ENCODE peak calls at places on chromosomes 5 and 9, in eight cellular contexts. One of them, this sample, is unnamed.

GRCh38 chr5:99061711-99062110 is 132.9 kb upstream of the CHD1 start:
- DNase-seq in fibroblast of lung: peak; percentile 82
- DNase-seq in PC-9: no peak
- DNase-seq in HAP-1: no peak
- DNase-seq in upper lobe of left lung: no peak
- DNase-seq in esophagus squamous epithelium: no peak
- DNase-seq in A549: no peak
- DNase-seq in aorta: no peak
- DNase-seq in this sample: peak; percentile 91

GRCh38 chr9:136153381-136154065 is 34.8 kb upstream of the TMEM250 start:
- DNase-seq in esophagus squamous epithelium: no peak
- DNase-seq in PC-9: no peak
- DNase-seq in aorta: no peak
- DNase-seq in fibroblast of lung: no peak
- DNase-seq in HAP-1: no peak
- DNase-seq in upper lobe of left lung: no peak
- DNase-seq in A549: peak; percentile 29
- DNase-seq in this sample: no peak

GRCh38 chr5:77390795-77391194 is 101.3 kb downstream of the WDR41 start:
- DNase-seq in PC-9: no peak
- DNase-seq in A549: no peak
- DNase-seq in HAP-1: no peak
- DNase-seq in fibroblast of lung: peak; percentile 70
- DNase-seq in upper lobe of left lung: no peak
- DNase-seq in esophagus squamous epithelium: no peak
- DNase-seq in aorta: no peak
- DNase-seq in this sample: peak; percentile 93

GRCh38 chr5:107826311-107827000 is 155.7 kb upstream of the EFNA5 start:
- DNase-seq in fibroblast of lung: no peak
- DNase-seq in PC-9: no peak
- DNase-seq in A549: no peak
- DNase-seq in HAP-1: no peak
- DNase-seq in upper lobe of left lung: no peak
- DNase-seq in esophagus squamous epithelium: no peak
- DNase-seq in aorta: no peak
- DNase-seq in this sample: no peak

GRCh38 chr9:112711050-112711689 is 6.7 kb downstream of the INIP start:
- DNase-seq in PC-9: peak; percentile 9
- DNase-seq in fibroblast of lung: peak; percentile 41
- DNase-seq in esophagus squamous epithelium: no peak
- DNase-seq in HAP-1: peak; percentile 17
- DNase-seq in upper lobe of left lung: no peak
- DNase-seq in aorta: no peak
- DNase-seq in A549: peak; percentile 42
- DNase-seq in this sample: peak; percentile 80

GRCh38 chr5:34923694-34924461 is 5.5 kb upstream of the DNAJC21 start:
- DNase-seq in HAP-1: no peak
- DNase-seq in upper lobe of left lung: peak; percentile 52
- DNase-seq in aorta: no peak
- DNase-seq in fibroblast of lung: peak; percentile 90
- DNase-seq in A549: peak; percentile 62
- DNase-seq in esophagus squamous epithelium: no peak
- DNase-seq in PC-9: peak; percentile 60
- DNase-seq in this sample: peak; percentile 91

GRCh38 chr5:129395247-129395646 is 64.9 kb upstream of the ADAMTS19 start:
- DNase-seq in esophagus squamous epithelium: no peak
- DNase-seq in A549: no peak
- DNase-seq in aorta: no peak
- DNase-seq in upper lobe of left lung: no peak
- DNase-seq in fibroblast of lung: no peak
- DNase-seq in HAP-1: no peak
- DNase-seq in PC-9: no peak
- DNase-seq in this sample: no peak

GRCh38 chr9:86175743-86176456 is 76.5 kb upstream of the GOLM1 start:
- DNase-seq in upper lobe of left lung: no peak
- DNase-seq in PC-9: peak; percentile 35
- DNase-seq in A549: no peak
- DNase-seq in esophagus squamous epithelium: no peak
- DNase-seq in HAP-1: no peak
- DNase-seq in aorta: no peak
- DNase-seq in fibroblast of lung: no peak
- DNase-seq in this sample: no peak

GRCh38 chr5:159286420-159287035 is 23.4 kb downstream of the UBLCP1 start:
- DNase-seq in PC-9: no peak
- DNase-seq in esophagus squamous epithelium: no peak
- DNase-seq in A549: peak; percentile 35
- DNase-seq in fibroblast of lung: peak; percentile 34
- DNase-seq in upper lobe of left lung: no peak
- DNase-seq in aorta: no peak
- DNase-seq in HAP-1: no peak
- DNase-seq in this sample: peak; percentile 65

GRCh38 chr9:134872482-134873231 is 8.0 kb upstream of the FCN2 start:
- DNase-seq in upper lobe of left lung: no peak
- DNase-seq in A549: no peak
- DNase-seq in HAP-1: no peak
- DNase-seq in esophagus squamous epithelium: no peak
- DNase-seq in aorta: peak; percentile 35
- DNase-seq in PC-9: no peak
- DNase-seq in fibroblast of lung: no peak
- DNase-seq in this sample: no peak

GRCh38 chr5:66701244-66701643 is 105.1 kb downstream of the MAST4 start:
- DNase-seq in esophagus squamous epithelium: no peak
- DNase-seq in PC-9: no peak
- DNase-seq in A549: no peak
- DNase-seq in fibroblast of lung: no peak
- DNase-seq in HAP-1: no peak
- DNase-seq in aorta: no peak
- DNase-seq in upper lobe of left lung: no peak
- DNase-seq in this sample: no peak
- H3K4me1 ChIP-seq in esophagus squamous epithelium: no peaks in the 10 kb centered on the region
- H3K4me1 ChIP-seq in PC-9: no peaks in the 10 kb centered on the region
- H3K4me1 ChIP-seq in A549: no peaks in the 10 kb centered on the region
- H3K4me1 ChIP-seq in fibroblast of lung: no peaks in the 10 kb centered on the region
- H3K4me1 ChIP-seq in HAP-1: no peaks in the 10 kb centered on the region
- H3K4me1 ChIP-seq in aorta: no peaks in the 10 kb centered on the region
- H3K4me1 ChIP-seq in upper lobe of left lung: peaks cover 8% of the 10 kb centered on the region
- H3K4me1 ChIP-seq in this sample: peaks cover 9% of the 10 kb centered on the region

DNA sequence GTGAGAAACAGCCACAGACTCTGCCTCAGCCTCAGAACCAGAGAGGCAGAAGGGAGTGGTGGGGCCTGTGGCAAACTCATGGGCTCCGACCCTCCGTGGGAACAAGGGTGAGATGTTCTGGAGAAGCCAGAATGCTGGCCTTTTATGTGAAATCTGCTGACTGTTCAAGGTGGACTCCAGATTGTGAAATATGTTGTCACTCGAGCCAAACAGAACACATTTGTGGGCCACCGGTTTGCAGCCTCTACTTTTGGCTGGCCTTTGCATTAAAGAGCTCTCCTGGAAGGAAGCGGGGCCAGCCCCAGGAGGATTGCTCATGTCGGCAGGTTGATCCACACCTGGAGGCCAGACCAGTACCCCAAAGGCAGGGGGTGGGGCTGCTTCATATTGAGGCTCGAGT is 62.4 kb downstream of the ERGIC1 start:
- DNase-seq in A549: no peak
- DNase-seq in PC-9: no peak
- DNase-seq in aorta: no peak
- DNase-seq in fibroblast of lung: no peak
- DNase-seq in esophagus squamous epithelium: no peak
- DNase-seq in upper lobe of left lung: no peak
- DNase-seq in HAP-1: no peak
- DNase-seq in this sample: peak; percentile 47
- H3K4me1 ChIP-seq in A549: peaks cover 87% of the 10 kb centered on the region
- H3K4me1 ChIP-seq in PC-9: peaks cover 5% of the 10 kb centered on the region
- H3K4me1 ChIP-seq in aorta: peaks cover 2% of the 10 kb centered on the region
- H3K4me1 ChIP-seq in fibroblast of lung: peaks cover 33% of the 10 kb centered on the region
- H3K4me1 ChIP-seq in esophagus squamous epithelium: peaks cover 29% of the 10 kb centered on the region
- H3K4me1 ChIP-seq in upper lobe of left lung: peaks cover 38% of the 10 kb centered on the region
- H3K4me1 ChIP-seq in HAP-1: no peaks in the 10 kb centered on the region
- H3K4me1 ChIP-seq in this sample: peaks cover 33% of the 10 kb centered on the region

GRCh38 chr5:38286038-38286437 is 27.7 kb downstream of the EGFLAM start:
- DNase-seq in upper lobe of left lung: no peak
- DNase-seq in fibroblast of lung: no peak
- DNase-seq in A549: no peak
- DNase-seq in HAP-1: no peak
- DNase-seq in PC-9: no peak
- DNase-seq in esophagus squamous epithelium: no peak
- DNase-seq in aorta: no peak
- DNase-seq in this sample: no peak

GRCh38 chr5:38285226-38285625 is 26.9 kb downstream of the EGFLAM start:
- DNase-seq in PC-9: no peak
- DNase-seq in aorta: no peak
- DNase-seq in upper lobe of left lung: no peak
- DNase-seq in esophagus squamous epithelium: no peak
- DNase-seq in A549: no peak
- DNase-seq in fibroblast of lung: no peak
- DNase-seq in HAP-1: no peak
- DNase-seq in this sample: no peak

GRCh38 chr5:38287124-38287523 is 28.8 kb downstream of the EGFLAM start:
- DNase-seq in aorta: no peak
- DNase-seq in PC-9: no peak
- DNase-seq in HAP-1: no peak
- DNase-seq in upper lobe of left lung: no peak
- DNase-seq in esophagus squamous epithelium: no peak
- DNase-seq in A549: no peak
- DNase-seq in fibroblast of lung: no peak
- DNase-seq in this sample: no peak

GRCh38 chr5:38289457-38289856 is 31.1 kb downstream of the EGFLAM start:
- DNase-seq in aorta: no peak
- DNase-seq in esophagus squamous epithelium: no peak
- DNase-seq in PC-9: no peak
- DNase-seq in fibroblast of lung: no peak
- DNase-seq in HAP-1: no peak
- DNase-seq in A549: no peak
- DNase-seq in upper lobe of left lung: no peak
- DNase-seq in this sample: no peak

GRCh38 chr5:38284378-38284777 is 26.0 kb downstream of the EGFLAM start:
- DNase-seq in aorta: no peak
- DNase-seq in A549: no peak
- DNase-seq in esophagus squamous epithelium: no peak
- DNase-seq in fibroblast of lung: no peak
- DNase-seq in HAP-1: no peak
- DNase-seq in upper lobe of left lung: no peak
- DNase-seq in PC-9: no peak
- DNase-seq in this sample: no peak
- H3K4me1 ChIP-seq in aorta: no peaks in the 10 kb centered on the region
- H3K4me1 ChIP-seq in A549: no peaks in the 10 kb centered on the region
- H3K4me1 ChIP-seq in esophagus squamous epithelium: no peaks in the 10 kb centered on the region
- H3K4me1 ChIP-seq in fibroblast of lung: no peaks in the 10 kb centered on the region
- H3K4me1 ChIP-seq in HAP-1: no peaks in the 10 kb centered on the region
- H3K4me1 ChIP-seq in upper lobe of left lung: peaks cover 3% of the 10 kb centered on the region
- H3K4me1 ChIP-seq in PC-9: no peaks in the 10 kb centered on the region
- H3K4me1 ChIP-seq in this sample: no peaks in the 10 kb centered on the region

GRCh38 chr5:14189680-14190079 is 46.5 kb downstream of the TRIO start:
- DNase-seq in upper lobe of left lung: no peak
- DNase-seq in A549: no peak
- DNase-seq in fibroblast of lung: no peak
- DNase-seq in HAP-1: no peak
- DNase-seq in PC-9: no peak
- DNase-seq in aorta: no peak
- DNase-seq in esophagus squamous epithelium: no peak
- DNase-seq in this sample: no peak
- H3K4me1 ChIP-seq in upper lobe of left lung: peaks cover 54% of the 10 kb centered on the region
- H3K4me1 ChIP-seq in A549: peaks cover 93% of the 10 kb centered on the region
- H3K4me1 ChIP-seq in fibroblast of lung: peaks cover 61% of the 10 kb centered on the region
- H3K4me1 ChIP-seq in HAP-1: peaks cover 16% of the 10 kb centered on the region
- H3K4me1 ChIP-seq in PC-9: peaks cover 87% of the 10 kb centered on the region
- H3K4me1 ChIP-seq in aorta: peaks cover 7% of the 10 kb centered on the region
- H3K4me1 ChIP-seq in esophagus squamous epithelium: peaks cover 14% of the 10 kb centered on the region
- H3K4me1 ChIP-seq in this sample: peaks cover 97% of the 10 kb centered on the region

GRCh38 chr9:127116088-127116726 is 6.2 kb downstream of the ANGPTL2 start:
- DNase-seq in HAP-1: no peak
- DNase-seq in upper lobe of left lung: no peak
- DNase-seq in fibroblast of lung: no peak
- DNase-seq in esophagus squamous epithelium: no peak
- DNase-seq in A549: no peak
- DNase-seq in PC-9: no peak
- DNase-seq in aorta: no peak
- DNase-seq in this sample: peak; percentile 24

GRCh38 chr9:127119319-127119709 is 3.1 kb downstream of the ANGPTL2 start:
- DNase-seq in PC-9: no peak
- DNase-seq in upper lobe of left lung: no peak
- DNase-seq in esophagus squamous epithelium: no peak
- DNase-seq in HAP-1: no peak
- DNase-seq in A549: no peak
- DNase-seq in fibroblast of lung: no peak
- DNase-seq in aorta: no peak
- DNase-seq in this sample: no peak

GRCh38 chr9:127118597-127119318 is 3.7 kb downstream of the ANGPTL2 start:
- DNase-seq in fibroblast of lung: no peak
- DNase-seq in A549: no peak
- DNase-seq in HAP-1: no peak
- DNase-seq in upper lobe of left lung: no peak
- DNase-seq in aorta: no peak
- DNase-seq in esophagus squamous epithelium: no peak
- DNase-seq in PC-9: no peak
- DNase-seq in this sample: no peak

GRCh38 chr9:127116946-127117345 is 5.5 kb downstream of the ANGPTL2 start:
- DNase-seq in A549: no peak
- DNase-seq in PC-9: no peak
- DNase-seq in aorta: no peak
- DNase-seq in upper lobe of left lung: no peak
- DNase-seq in fibroblast of lung: peak; percentile 28
- DNase-seq in HAP-1: no peak
- DNase-seq in esophagus squamous epithelium: no peak
- DNase-seq in this sample: peak; percentile 57

GRCh38 chr9:127117801-127118200 is 4.6 kb downstream of the ANGPTL2 start:
- DNase-seq in upper lobe of left lung: no peak
- DNase-seq in A549: no peak
- DNase-seq in HAP-1: no peak
- DNase-seq in PC-9: no peak
- DNase-seq in aorta: no peak
- DNase-seq in fibroblast of lung: no peak
- DNase-seq in esophagus squamous epithelium: no peak
- DNase-seq in this sample: no peak
- H3K4me1 ChIP-seq in upper lobe of left lung: peaks cover 27% of the 10 kb centered on the region
- H3K4me1 ChIP-seq in A549: peaks cover 15% of the 10 kb centered on the region
- H3K4me1 ChIP-seq in HAP-1: peaks cover 1% of the 10 kb centered on the region
- H3K4me1 ChIP-seq in PC-9: peaks cover 28% of the 10 kb centered on the region
- H3K4me1 ChIP-seq in aorta: no peaks in the 10 kb centered on the region
- H3K4me1 ChIP-seq in fibroblast of lung: peaks cover 10% of the 10 kb centered on the region
- H3K4me1 ChIP-seq in esophagus squamous epithelium: peaks cover 14% of the 10 kb centered on the region
- H3K4me1 ChIP-seq in this sample: peaks cover 13% of the 10 kb centered on the region

DNA sequence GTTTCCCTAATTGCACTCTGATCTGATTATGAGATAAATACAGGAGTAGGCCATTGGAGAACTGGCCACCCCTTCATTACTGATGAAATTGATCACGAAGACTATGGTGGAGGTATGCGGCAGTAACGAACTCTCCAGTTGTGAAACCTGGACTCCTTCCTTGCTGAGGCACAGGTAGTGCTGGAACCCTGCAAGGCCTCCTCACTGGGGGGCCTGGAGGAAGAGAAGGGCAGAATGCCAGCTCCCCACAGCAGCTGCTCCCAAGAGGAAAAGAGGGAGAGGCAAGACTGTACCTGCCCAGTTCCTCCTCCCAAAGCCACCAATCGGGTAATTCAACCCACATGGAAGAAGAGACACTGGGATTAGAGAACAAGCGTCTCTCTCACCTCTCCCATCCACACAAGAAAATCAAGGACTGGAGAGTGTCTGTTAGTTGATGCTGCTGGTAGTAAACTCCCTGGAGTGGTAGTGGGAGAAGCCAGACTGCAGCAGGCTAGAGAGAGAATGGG is 19.1 kb upstream of the TRIO start:
- DNase-seq in fibroblast of lung: no peak
- DNase-seq in A549: no peak
- DNase-seq in HAP-1: no peak
- DNase-seq in PC-9: no peak
- DNase-seq in aorta: no peak
- DNase-seq in esophagus squamous epithelium: no peak
- DNase-seq in upper lobe of left lung: no peak
- DNase-seq in this sample: no peak
- H3K4me1 ChIP-seq in fibroblast of lung: no peaks in the 10 kb centered on the region
- H3K4me1 ChIP-seq in A549: no peaks in the 10 kb centered on the region
- H3K4me1 ChIP-seq in HAP-1: no peaks in the 10 kb centered on the region
- H3K4me1 ChIP-seq in PC-9: no peaks in the 10 kb centered on the region
- H3K4me1 ChIP-seq in aorta: no peaks in the 10 kb centered on the region
- H3K4me1 ChIP-seq in esophagus squamous epithelium: no peaks in the 10 kb centered on the region
- H3K4me1 ChIP-seq in upper lobe of left lung: no peaks in the 10 kb centered on the region
- H3K4me1 ChIP-seq in this sample: no peaks in the 10 kb centered on the region

This sample was measured in GM23248.